ENCODE peak calls at places on chromosomes 11 and 22, in five cellular contexts. O is spleen, R is heart left ventricle, Y is A549, N is body of pancreas. K is an unnamed sample.
A peak's percentile ranks its signal among the peaks of the same experiment; 100 is the strongest.

GRCh38 chr11:69471329-69472052 is 10.0 kb upstream of the LINC01488 start:
- DNase-seq in O (peak; percentile 54), R (no peak), Y (no peak), N (no peak), K (no peak)

GRCh38 chr11:92512204-92512569 is 287.6 kb downstream of the FAT3 start:
- DNase-seq in O (no peak), R (no peak), Y (no peak), N (no peak), K (no peak)

GRCh38 chr11:68012044-68012842 is 2.1 kb downstream of the ALDH3B1 start:
- DNase-seq in O (no peak), R (no peak), Y (peak; percentile 88), N (no peak), K (no peak)

GRCh38 chr22:17106785-17107546 is 14.2 kb downstream of the TMEM121B start:
- DNase-seq in O (peak; percentile 86), R (no peak), Y (no peak), N (no peak), K (no peak)

GRCh38 chr11:61598886-61599868 is 18.3 kb upstream of the SYT7 start:
- DNase-seq in O (no peak), R (peak; percentile 54), Y (no peak), N (no peak), K (no peak)

GRCh38 chr11:33633251-33634003 is 67.2 kb downstream of the C11orf91 start:
- DNase-seq in O (no peak), R (no peak), Y (peak; percentile 94), N (no peak), K (peak; percentile 45)

GRCh38 chr22:26674211-26675190 is 17.1 kb downstream of the MIAT start:
- DNase-seq in O (peak; percentile 84), R (no peak), Y (no peak), N (no peak), K (no peak)

GRCh38 chr11:7689239-7689638 is 15.9 kb upstream of the CYB5R2 start:
- DNase-seq in O (no peak), R (no peak), Y (no peak), N (no peak), K (no peak)

GRCh38 chr11:2194877-2195755 is 23.5 kb upstream of the TH start:
- DNase-seq in O (no peak), R (no peak), Y (peak; percentile 44), N (peak; percentile 54), K (peak; percentile 70)

GRCh38 chr11:123238297-123238696 is 43.2 kb upstream of the CLMP start:
- DNase-seq in O (no peak), R (peak; percentile 19), Y (no peak), N (no peak), K (no peak)

GRCh38 chr11:43298397-43298796 is 13.4 kb upstream of the API5 start:
- DNase-seq in O (no peak), R (no peak), Y (no peak), N (no peak), K (no peak)

GRCh38 chr22:49616356-49617231 is 211.1 kb downstream of the BRD1 start:
- DNase-seq in O (peak; percentile 51), R (no peak), Y (no peak), N (no peak), K (no peak)

GRCh38 chr11:87097582-87097981 is 59.8 kb downstream of the TMEM135 start:
- DNase-seq in O (no peak), R (peak; percentile 25), Y (peak; percentile 63), N (peak; percentile 55), K (peak; percentile 9)

GRCh38 chr22:39482768-39483167 is 19.3 kb upstream of the MIEF1 start:
- DNase-seq in O (no peak), R (no peak), Y (no peak), N (no peak), K (peak; percentile 81)

GRCh38 chr11:96384156-96384555 is 5.6 kb downstream of the CCDC82 start:
- DNase-seq in O (no peak), R (no peak), Y (no peak), N (no peak), K (no peak)

GRCh38 chr22:30490399-30490798 is 15.1 kb downstream of the SEC14L4 start:
- DNase-seq in O (no peak), R (no peak), Y (no peak), N (no peak), K (no peak)

GRCh38 chr22:17159504-17159951 is 451 bp upstream of the HDHD5 start:
- DNase-seq in O (no peak), R (peak; percentile 25), Y (peak; percentile 48), N (peak; percentile 46), K (no peak)

GRCh38 chr11:83456075-83456474 is 169.9 kb upstream of the CCDC90B start:
- DNase-seq in O (no peak), R (no peak), Y (no peak), N (no peak), K (no peak)

GRCh38 chr22:31313366-31314147 is 21.3 kb upstream of the PIK3IP1 start:
- DNase-seq in O (peak; percentile 81), R (peak; percentile 80), Y (peak; percentile 39), N (peak; percentile 88), K (peak; percentile 36)

GRCh38 chr11:110373061-110373702 is 56.6 kb upstream of the FDX1 start:
- DNase-seq in O (no peak), R (no peak), Y (peak; percentile 31), N (no peak), K (no peak)

GRCh38 chr11:47189100-47189834 is 3.0 kb upstream of the PACSIN3 start:
- DNase-seq in O (no peak), R (no peak), Y (peak; percentile 96), N (no peak), K (peak; percentile 84)

DNA sequence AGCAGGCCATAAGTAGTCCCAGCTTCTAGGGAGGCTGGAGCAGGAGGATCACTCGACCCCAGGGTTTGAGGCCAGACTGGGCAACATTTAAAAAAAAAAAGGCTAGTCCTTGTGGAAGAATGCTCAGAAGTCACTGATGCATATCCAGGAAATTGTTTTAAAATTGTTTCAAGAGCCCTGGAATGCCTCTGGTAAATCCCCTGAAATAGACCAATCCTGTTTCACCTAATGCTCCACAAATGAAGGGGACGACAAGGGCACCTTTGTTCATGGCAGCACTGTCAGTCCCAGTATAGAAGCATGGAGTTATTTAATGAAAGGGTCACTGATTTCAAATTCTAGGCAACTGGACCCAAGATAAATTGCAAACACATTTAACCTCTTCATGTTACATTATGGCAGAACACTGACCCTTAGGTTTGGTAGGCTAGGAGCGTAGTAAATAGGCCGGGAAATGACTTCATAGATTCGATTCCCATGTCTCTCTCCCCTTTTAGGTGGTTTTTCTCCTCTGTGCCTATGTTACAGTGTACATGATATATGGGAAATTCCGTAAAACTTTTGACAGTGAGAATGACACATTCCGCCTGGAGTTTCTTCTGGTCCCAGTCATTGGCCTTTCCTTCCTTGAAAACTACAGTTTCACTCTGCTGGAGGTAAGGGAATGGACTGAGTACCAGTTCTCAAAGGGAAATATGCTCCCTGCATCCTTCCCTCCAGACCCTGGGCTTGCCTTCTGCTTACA is 11.4 kb downstream of the KDELR3 start:
- DNase-seq in O (no peak), R (no peak), Y (no peak), N (no peak), K (no peak)
- TF ChIP-seq POLR2A in O (no peak), R (no peak), Y (no peak), N (no peak), K (no peak)

DNA sequence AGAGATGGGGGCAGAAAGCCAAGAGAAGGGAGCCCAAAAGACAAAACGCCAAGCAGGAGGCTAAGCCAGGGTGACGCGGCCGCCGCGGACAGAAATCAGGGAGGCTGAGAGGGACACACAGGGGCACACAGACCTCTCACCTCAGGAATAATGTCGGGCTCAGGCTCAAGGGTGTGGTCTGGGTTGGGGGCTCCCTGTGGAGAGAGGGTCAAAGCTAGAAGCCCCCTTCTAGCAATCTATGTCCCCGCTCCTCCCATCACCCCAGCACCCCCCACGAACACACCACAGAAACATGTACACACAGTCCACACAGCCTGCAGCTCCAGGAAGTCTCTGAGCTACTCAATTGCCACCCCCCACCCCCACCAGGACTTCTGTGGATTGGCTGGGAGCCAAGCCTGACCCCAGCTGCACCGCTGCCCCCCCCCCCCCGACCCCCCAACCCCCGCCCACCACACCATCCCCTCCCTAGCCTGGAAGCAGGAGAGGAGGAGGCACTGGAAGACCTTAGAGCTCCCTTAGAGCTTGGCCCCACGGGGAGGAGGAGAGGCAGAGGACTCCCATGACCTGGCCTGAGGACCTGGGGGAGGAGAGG is 6.9 kb downstream of the BCL9L start:
- DNase-seq in O (no peak), R (no peak), Y (peak; percentile 71), N (no peak), K (no peak)
- TF ChIP-seq POLR2A in O (no peak), R (no peak), Y (no peak), N (no peak), K (no peak)

GRCh38 chr11:65491163-65491465 is 7.7 kb upstream of the MALAT1 start:
- DNase-seq in O (no peak), R (no peak), Y (no peak), N (no peak), K (no peak)

GRCh38 chr11:65492387-65492636 is 6.5 kb upstream of the MALAT1 start:
- DNase-seq in O (no peak), R (no peak), Y (no peak), N (no peak), K (no peak)

GRCh38 chr11:65493367-65494176 is 5.3 kb upstream of the MALAT1 start:
- DNase-seq in O (no peak), R (peak; percentile 81), Y (peak; percentile 95), N (peak; percentile 72), K (no peak)

GRCh38 chr11:65491614-65492386 is 7.0 kb upstream of the MALAT1 start:
- DNase-seq in O (no peak), R (peak; percentile 83), Y (peak; percentile 96), N (peak; percentile 77), K (no peak)

GRCh38 chr11:65492637-65493366 is 6.0 kb upstream of the MALAT1 start:
- DNase-seq in O (no peak), R (peak; percentile 90), Y (peak; percentile 91), N (no peak), K (no peak)
- TF ChIP-seq POLR2A in O (no peak), R (peak; percentile 58), Y (peak; percentile 37), N (no peak), K (peak; percentile 40)

DNA sequence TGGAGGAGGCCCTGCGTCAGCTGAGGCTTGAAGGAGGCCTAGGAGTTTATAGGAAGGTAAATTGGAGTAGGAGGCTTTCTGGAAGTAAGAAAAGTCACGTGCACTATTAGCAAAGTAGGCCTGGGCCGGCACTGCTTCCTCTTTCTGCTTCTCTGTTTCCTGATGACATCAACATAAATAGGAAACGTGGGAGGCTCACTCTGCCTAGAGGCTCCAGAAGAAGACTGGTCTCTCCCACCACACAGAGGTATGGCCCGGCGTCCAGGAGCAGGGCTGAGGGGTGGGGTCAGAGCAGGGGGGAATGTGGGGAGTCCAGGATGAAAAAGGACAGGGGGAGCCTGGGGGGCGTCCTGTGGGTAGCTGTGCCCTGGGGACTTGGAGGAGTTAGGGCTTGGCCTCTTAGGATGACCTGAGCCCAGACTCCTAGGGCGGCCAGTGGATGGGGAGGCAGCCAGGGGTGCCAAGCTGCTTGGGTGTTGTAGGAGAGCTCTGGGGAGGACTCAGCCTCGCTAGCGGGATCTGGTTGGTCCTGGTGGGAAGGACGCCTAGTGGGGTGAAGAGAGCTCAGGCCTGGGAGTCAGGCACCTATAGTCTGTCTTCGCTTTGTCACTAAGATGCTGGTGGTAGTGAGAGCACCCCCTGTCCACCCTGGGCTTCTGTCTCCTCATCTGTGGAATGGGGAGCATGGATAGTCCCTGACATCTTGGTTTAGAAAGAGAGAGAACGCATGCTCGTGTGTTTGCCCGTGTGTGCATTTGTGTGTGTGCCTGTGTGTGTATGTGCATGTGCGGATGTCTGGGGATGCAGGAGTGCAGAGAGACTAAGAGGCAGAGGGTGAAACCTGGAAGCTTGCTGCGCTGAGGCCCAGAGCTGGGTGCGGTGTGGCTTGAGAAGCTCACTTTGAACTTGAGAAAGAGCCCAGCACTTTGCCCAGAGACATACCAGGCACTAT is at the start of gene CSF2RB:
- DNase-seq in O (peak; percentile 91), R (peak; percentile 33), Y (no peak), N (no peak), K (no peak)
- TF ChIP-seq POLR2A in O (no peak), R (no peak), Y (no peak), N (no peak), K (no peak)

K was measured in H54.